ENCODE peak calls at places on chromosomes 13 and 19, in five cellular contexts. R is left cardiac atrium, T is lung, L is T-cell, N is colonic mucosa. F is an unnamed sample.

GRCh38 chr13:20016649-20017364 is 58.3 kb downstream of the ZMYM2 start:
- DNase-seq in R (no peak), L (no peak), N (no peak), T (no peak), F (no peak)

GRCh38 chr13:32911506-32911905 is 104.7 kb upstream of the KL start:
- DNase-seq in R (no peak), L (no peak), N (no peak), T (no peak), F (no peak)

GRCh38 chr19:39941615-39942507 is 7.4 kb upstream of the FCGBP start:
- DNase-seq in N (no peak), L (peak; percentile 66), R (no peak), T (peak; percentile 28), F (peak; percentile 85)

GRCh38 chr13:22662771-22663170 is 518.0 kb upstream of the SGCG start:
- DNase-seq in R (no peak), N (no peak), L (no peak), T (no peak), F (no peak)

GRCh38 chr19:35098413-35099049 is 17.1 kb upstream of the FXYD3 start:
- DNase-seq in R (no peak), L (no peak), N (no peak), T (no peak), F (no peak)

GRCh38 chr13:49046002-49046401 is 70.3 kb downstream of the FNDC3A start:
- DNase-seq in R (no peak), N (no peak), T (no peak), L (no peak), F (no peak)

GRCh38 chr19:33950141-33950805 is 153.6 kb downstream of the KCTD15 start:
- DNase-seq in N (no peak), L (no peak), R (no peak), T (no peak), F (no peak)

GRCh38 chr19:49497047-49497789 is 984 bp downstream of the RPS11 start:
- DNase-seq in R (peak; percentile 77), L (peak; percentile 74), T (peak; percentile 75), N (peak; percentile 85), F (peak; percentile 92)

GRCh38 chr13:36193151-36193855 is 21.1 kb downstream of the SOHLH2 start:
- DNase-seq in N (no peak), R (no peak), L (no peak), T (no peak), F (no peak)

GRCh38 chr19:19185853-19186728 is 5.9 kb downstream of the BORCS8 start:
- DNase-seq in R (no peak), N (peak; percentile 57), T (peak; percentile 35), L (peak; percentile 37), F (no peak)

GRCh38 chr19:55464669-55465068 is at the start of gene C19orf85:
- DNase-seq in N (no peak), T (no peak), L (no peak), R (no peak), F (no peak)

GRCh38 chr13:34358811-34359513 is 541.0 kb downstream of the RFC3 start:
- DNase-seq in N (no peak), R (no peak), L (no peak), T (no peak), F (no peak)

GRCh38 chr13:48749144-48749543 is 95.4 kb downstream of the CYSLTR2 start:
- DNase-seq in T (no peak), N (no peak), L (no peak), R (no peak), F (no peak)

GRCh38 chr13:103066079-103066880 is at the start of gene SLC10A2:
- DNase-seq in L (no peak), R (no peak), T (no peak), N (no peak), F (peak; percentile 51)

GRCh38 chr19:30920238-30920637 is 429.0 kb downstream of the TSHZ3 start:
- DNase-seq in T (no peak), L (no peak), N (no peak), R (no peak), F (no peak)

GRCh38 chr19:35869327-35870123 is 1.2 kb downstream of the APLP1 start:
- DNase-seq in L (peak; percentile 66), T (peak; percentile 60), N (peak; percentile 71), R (peak; percentile 83), F (peak; percentile 83)

GRCh38 chr13:27177852-27178251 is 6.2 kb upstream of the USP12 start:
- DNase-seq in L (no peak), R (no peak), T (no peak), N (peak; percentile 25), F (no peak)

GRCh38 chr13:112990783-112991182 is 21.8 kb downstream of the MCF2L start:
- DNase-seq in T (peak; percentile 46), N (peak; percentile 87), R (no peak), L (no peak), F (no peak)

GRCh38 chr19:5338661-5339469 is 1.7 kb downstream of the PTPRS start:
- DNase-seq in L (no peak), R (no peak), N (no peak), T (no peak), F (no peak)

GRCh38 chr13:66915596-66916185 is 314.4 kb downstream of the PCDH9 start:
- DNase-seq in L (no peak), N (no peak), T (no peak), R (no peak), F (no peak)

GRCh38 chr13:108033800-108034707 is 181.3 kb downstream of the LIG4 start:
- DNase-seq in R (no peak), N (no peak), L (no peak), T (no peak), F (no peak)

GRCh38 chr13:77184455-77184854 is 142.4 kb downstream of the MYCBP2 start:
- DNase-seq in T (no peak), N (no peak), R (no peak), L (no peak), F (no peak)

GRCh38 chr13:100100115-100100879 is 11.4 kb downstream of the PCCA start:
- DNase-seq in L (no peak), T (no peak), N (peak; percentile 65), R (no peak), F (no peak)

GRCh38 chr13:96053003-96053703 is at the start of gene UGGT2:
- DNase-seq in N (peak; percentile 95), T (peak; percentile 94), L (no peak), R (peak; percentile 98), F (peak; percentile 64)

GRCh38 chr13:42492372-42492920 is 81.5 kb upstream of the TNFSF11 start:
- DNase-seq in T (no peak), L (no peak), N (no peak), R (no peak), F (no peak)

GRCh38 chr13:73497430-73497829 is 438.6 kb downstream of the KLF5 start:
- DNase-seq in N (no peak), R (no peak), L (no peak), T (no peak), F (no peak)

GRCh38 chr19:10271543-10272086 is 695 bp downstream of the ICAM1 start:
- DNase-seq in N (peak; percentile 45), R (no peak), T (peak; percentile 54), L (peak; percentile 33), F (peak; percentile 74)

F was measured in Peyer's patch.